ENCODE peak calls at places on chromosomes 3 and 15, in five cellular contexts. W is RWPE1; V is activated CD4-positive, alpha-beta T cell treated with anti-CD3 and anti-CD28 coated beads for 48 hours; N is ACHN; Z is aorta. R is an unnamed sample.

GRCh38 chr3:86793786-86794185 is 197.2 kb downstream of the VGLL3 start:
- DNase-seq in W (peak), Z (no peak), V (no peak), N (peak), R (peak)

GRCh38 chr15:58875343-58875742 is 58.1 kb downstream of the SLTM start:
- DNase-seq in W (no peak), Z (no peak), V (no peak), N (no peak), R (no peak)

GRCh38 chr3:61530355-61530754 is 31.0 kb upstream of the PTPRG start:
- DNase-seq in N (peak), W (peak), Z (no peak), V (no peak), R (peak)

GRCh38 chr3:83193526-83193925 is 1432.1 kb upstream of the GBE1 start:
- DNase-seq in Z (no peak), W (no peak), N (peak), V (no peak), R (no peak)

GRCh38 chr15:32722126-32722525 is 4.3 kb downstream of the GREM1 start:
- DNase-seq in W (no peak), N (no peak), V (no peak), Z (no peak), R (no peak)

GRCh38 chr3:146561879-146562278 is 17.5 kb upstream of the PLSCR1 start:
- DNase-seq in N (no peak), Z (no peak), W (no peak), V (no peak), R (no peak)

GRCh38 chr15:25544076-25544475 is 105.3 kb upstream of the UBE3A start:
- DNase-seq in V (no peak), Z (no peak), W (no peak), N (no peak), R (no peak)

GRCh38 chr3:14278265-14278798 is 99.7 kb downstream of the LSM3 start:
- DNase-seq in N (no peak), Z (no peak), V (no peak), W (no peak), R (no peak)

GRCh38 chr3:114690896-114691295 is 397.1 kb downstream of the TIGIT start:
- DNase-seq in W (no peak), V (no peak), Z (no peak), N (no peak), R (no peak)

GRCh38 chr3:139586420-139587017 is 47.0 kb upstream of the RBP1 start:
- DNase-seq in N (no peak), W (no peak), Z (no peak), V (no peak), R (no peak)

GRCh38 chr3:15420871-15421270 is 6.5 kb downstream of the METTL6 start:
- DNase-seq in N (no peak), Z (no peak), V (no peak), W (no peak), R (no peak)

GRCh38 chr3:1087066-1087555 is 5.7 kb upstream of the CNTN6 start:
- DNase-seq in V (no peak), W (peak), N (peak), Z (peak), R (peak)

GRCh38 chr15:33963831-33964664 is 4.2 kb upstream of the CHRM5 start:
- DNase-seq in N (peak), V (no peak), Z (no peak), W (peak), R (peak)

GRCh38 chr15:48060396-48060795 is 60.4 kb upstream of the SLC24A5 start:
- DNase-seq in W (no peak), N (no peak), V (no peak), Z (no peak), R (no peak)

GRCh38 chr3:98901032-98901464 is 447 bp downstream of the DCBLD2 start:
- DNase-seq in W (no peak), N (peak), V (no peak), Z (peak), R (peak)

GRCh38 chr15:69931159-69931558 is 166.6 kb downstream of the TLE3 start:
- DNase-seq in V (no peak), N (no peak), Z (no peak), W (no peak), R (no peak)

GRCh38 chr15:60803059-60803458 is 324.1 kb upstream of the ICE2 start:
- DNase-seq in N (no peak), W (no peak), V (no peak), Z (no peak), R (no peak)

GRCh38 chr3:78580691-78581090 is 1187.1 kb downstream of the ROBO1 start:
- DNase-seq in W (no peak), N (no peak), Z (no peak), V (no peak), R (no peak)

GRCh38 chr15:82571722-82572222 is 31.5 kb upstream of the RPS17 start:
- DNase-seq in Z (peak), W (peak), N (peak), V (peak), R (peak)

GRCh38 chr3:134885877-134886621 is 91.0 kb downstream of the EPHB1 start:
- DNase-seq in N (peak), V (no peak), W (no peak), Z (no peak), R (no peak)

GRCh38 chr15:75114796-75115195 is 86.9 kb upstream of the C15orf39 start:
- DNase-seq in V (no peak), Z (no peak), N (no peak), W (no peak), R (no peak)

GRCh38 chr15:92661069-92661468 is 5.5 kb upstream of the FAM174B start:
- DNase-seq in W (no peak), Z (no peak), N (no peak), V (no peak), R (no peak)

GRCh38 chr3:10792208-10792607 is 23.8 kb upstream of the SLC6A11 start:
- DNase-seq in Z (no peak), W (no peak), N (no peak), V (no peak), R (no peak)

GRCh38 chr3:125157183-125157582 is 55.4 kb downstream of the SLC12A8 start:
- DNase-seq in Z (no peak), N (no peak), W (no peak), V (no peak), R (no peak)

GRCh38 chr3:40745381-40746106 is 220.8 kb downstream of the ZNF621 start:
- DNase-seq in Z (no peak), W (no peak), N (no peak), V (no peak), R (no peak)

GRCh38 chr15:35705885-35706590 is 160.1 kb upstream of the DPH6 start:
- DNase-seq in Z (no peak), N (no peak), W (no peak), V (no peak), R (no peak)

GRCh38 chr3:153293222-153293621 is 131.2 kb downstream of the RAP2B start:
- DNase-seq in V (no peak), Z (no peak), W (peak), N (no peak), R (no peak)

GRCh38 chr15:90400759-90401314 is 12.8 kb downstream of the IQGAP1 start:
- DNase-seq in Z (peak), W (peak), V (peak), N (peak), R (peak)

GRCh38 chr3:106877632-106878031 is 499.6 kb upstream of the CCDC54 start:
- DNase-seq in Z (no peak), N (no peak), V (no peak), W (no peak), R (no peak)

GRCh38 chr15:51132384-51133139 is 37.9 kb upstream of the TNFAIP8L3 start:
- DNase-seq in N (peak), Z (peak), V (peak), W (peak), R (peak)

GRCh38 chr15:87604857-87605446 is 651.6 kb downstream of the NTRK3 start:
- DNase-seq in V (peak), N (no peak), W (peak), Z (no peak), R (peak)

GRCh38 chr3:142278451-142278850 is 53.1 kb upstream of the GK5 start:
- DNase-seq in W (no peak), V (no peak), Z (no peak), N (no peak), R (no peak)

GRCh38 chr3:43893721-43894120 is 203.0 kb downstream of the ABHD5 start:
- DNase-seq in W (no peak), N (no peak), Z (no peak), V (peak), R (no peak)

GRCh38 chr3:173865900-173866498 is 468.5 kb downstream of the NLGN1 start:
- DNase-seq in N (no peak), W (no peak), Z (no peak), V (no peak), R (no peak)